ENCODE peak calls at places on chromosomes 7 and 10, in nine cellular contexts. U is GM06990, I is astrocyte of the spinal cord, T is right lobe of liver, Y is HepG2, E is endodermal cell, W is GM12865, D is left ventricle myocardium inferior, A is GM10248. N is an unnamed sample.
A peak's percentile ranks its signal among the peaks of the same experiment; 100 is the strongest.

GRCh38 chr7:137925091-137925490 is 76.8 kb downstream of the CREB3L2 start:
- DNase-seq in U (no peak), I (no peak), T (no peak), Y (no peak), E (no peak), W (no peak), D (no peak), A (no peak), N (no peak)

GRCh38 chr7:101924171-101924570 is 106.7 kb downstream of the CUX1 start:
- DNase-seq in U (no peak), I (peak; percentile 74), T (no peak), Y (no peak), E (no peak), W (no peak), D (no peak), A (no peak), N (no peak)

GRCh38 chr10:132167976-132168375 is 18.8 kb upstream of the DPYSL4 start:
- DNase-seq in U (no peak), I (no peak), T (no peak), Y (no peak), E (no peak), W (no peak), D (no peak), A (no peak), N (no peak)

GRCh38 chr7:151833691-151834090 is 43.2 kb downstream of the PRKAG2 start:
- DNase-seq in U (no peak), I (no peak), T (no peak), Y (no peak), E (no peak), W (no peak), D (no peak), A (no peak), N (no peak)

GRCh38 chr7:154676422-154677073 is 326.4 kb downstream of the PAXIP1 start:
- DNase-seq in U (no peak), I (no peak), T (no peak), Y (no peak), E (no peak), W (no peak), D (no peak), A (no peak), N (no peak)

GRCh38 chr7:5206686-5207085 is 16.7 kb downstream of the WIPI2 start:
- DNase-seq in U (no peak), I (no peak), T (no peak), Y (no peak), E (no peak), W (no peak), D (no peak), A (no peak), N (no peak)

GRCh38 chr7:102874166-102874829 is 38.5 kb upstream of the LRRC17 start:
- DNase-seq in U (peak; percentile 51), I (peak; percentile 95), T (no peak), Y (peak; percentile 73), E (no peak), W (peak; percentile 75), D (no peak), A (peak; percentile 52), N (no peak)

GRCh38 chr7:116698930-116699722 is 27.1 kb downstream of the MET start:
- DNase-seq in U (no peak), I (no peak), T (no peak), Y (no peak), E (no peak), W (no peak), D (no peak), A (no peak), N (no peak)

GRCh38 chr10:24920907-24921881 is 31.2 kb downstream of the PRTFDC1 start:
- DNase-seq in U (peak; percentile 55), I (peak; percentile 97), T (peak; percentile 56), Y (no peak), E (peak; percentile 59), W (peak; percentile 53), D (peak; percentile 32), A (peak; percentile 33), N (peak; percentile 71)

GRCh38 chr10:98267069-98267893 is 713 bp downstream of the LOXL4 start:
- DNase-seq in U (no peak), I (no peak), T (no peak), Y (no peak), E (no peak), W (no peak), D (no peak), A (no peak), N (no peak)

GRCh38 chr10:77187376-77187999 is 450.1 kb downstream of the KCNMA1 start:
- DNase-seq in U (no peak), I (no peak), T (no peak), Y (no peak), E (no peak), W (no peak), D (no peak), A (no peak), N (no peak)

GRCh38 chr10:104678658-104679057 is 37.6 kb downstream of the SORCS3 start:
- DNase-seq in U (no peak), I (no peak), T (no peak), Y (no peak), E (no peak), W (no peak), D (no peak), A (no peak), N (no peak)

GRCh38 chr10:2143213-2143882 is 406.0 kb upstream of the ADARB2 start:
- DNase-seq in U (no peak), I (no peak), T (no peak), Y (no peak), E (no peak), W (no peak), D (no peak), A (no peak), N (no peak)

GRCh38 chr10:2137549-2138174 is 400.3 kb upstream of the ADARB2 start:
- DNase-seq in U (no peak), I (peak; percentile 4), T (no peak), Y (peak; percentile 8), E (peak; percentile 78), W (peak; percentile 25), D (no peak), A (no peak), N (no peak)
- TF ChIP-seq CTCF in U (peak; percentile 57), I (peak; percentile 19), T (no peak), Y (peak; percentile 49), E (peak; percentile 91), W (peak; percentile 38), D (no peak), A (peak; percentile 40), N (no peak)

DNA sequence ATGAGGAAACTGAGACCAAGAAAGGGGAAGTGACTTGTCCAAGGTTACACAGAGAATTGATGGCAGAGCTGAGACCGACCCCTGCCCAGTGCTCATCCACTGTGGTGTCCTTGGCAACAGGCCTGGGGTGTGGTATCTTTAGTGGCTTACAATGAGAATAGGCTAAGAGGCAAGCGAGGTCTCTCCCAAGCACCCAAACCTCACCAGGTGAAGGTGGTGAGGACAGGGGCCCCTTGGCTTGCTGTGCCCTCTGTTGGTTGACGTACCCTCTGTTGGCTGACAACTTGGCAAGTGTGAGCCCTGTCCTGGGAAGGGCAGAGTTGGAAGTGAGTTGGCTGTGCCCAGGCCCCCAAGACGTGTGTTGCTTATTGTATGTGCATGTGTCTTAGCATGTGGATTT is 166.9 kb downstream of the GRK5 start:
- DNase-seq in U (no peak), I (no peak), T (no peak), Y (no peak), E (no peak), W (no peak), D (no peak), A (no peak), N (no peak)
- TF ChIP-seq CTCF in U (no peak), I (no peak), T (no peak), Y (no peak), E (no peak), W (no peak), D (no peak), A (no peak), N (no peak)

GRCh38 chr10:74778436-74779094 is 47.8 kb upstream of the KAT6B start:
- DNase-seq in U (no peak), I (no peak), T (no peak), Y (no peak), E (no peak), W (no peak), D (no peak), A (no peak), N (no peak)

GRCh38 chr10:74770400-74770799 is 56.0 kb upstream of the KAT6B start:
- DNase-seq in U (no peak), I (no peak), T (no peak), Y (no peak), E (no peak), W (peak; percentile 28), D (no peak), A (no peak), N (no peak)

GRCh38 chr10:74771054-74771453 is 55.3 kb upstream of the KAT6B start:
- DNase-seq in U (no peak), I (no peak), T (no peak), Y (no peak), E (no peak), W (peak; percentile 12), D (no peak), A (no peak), N (no peak)

GRCh38 chr10:74775099-74775498 is 51.3 kb upstream of the KAT6B start:
- DNase-seq in U (no peak), I (no peak), T (no peak), Y (no peak), E (no peak), W (no peak), D (no peak), A (no peak), N (no peak)
- TF ChIP-seq CTCF in U (no peak), I (no peak), T (no peak), Y (no peak), E (no peak), W (no peak), D (no peak), A (no peak), N (no peak)

DNA sequence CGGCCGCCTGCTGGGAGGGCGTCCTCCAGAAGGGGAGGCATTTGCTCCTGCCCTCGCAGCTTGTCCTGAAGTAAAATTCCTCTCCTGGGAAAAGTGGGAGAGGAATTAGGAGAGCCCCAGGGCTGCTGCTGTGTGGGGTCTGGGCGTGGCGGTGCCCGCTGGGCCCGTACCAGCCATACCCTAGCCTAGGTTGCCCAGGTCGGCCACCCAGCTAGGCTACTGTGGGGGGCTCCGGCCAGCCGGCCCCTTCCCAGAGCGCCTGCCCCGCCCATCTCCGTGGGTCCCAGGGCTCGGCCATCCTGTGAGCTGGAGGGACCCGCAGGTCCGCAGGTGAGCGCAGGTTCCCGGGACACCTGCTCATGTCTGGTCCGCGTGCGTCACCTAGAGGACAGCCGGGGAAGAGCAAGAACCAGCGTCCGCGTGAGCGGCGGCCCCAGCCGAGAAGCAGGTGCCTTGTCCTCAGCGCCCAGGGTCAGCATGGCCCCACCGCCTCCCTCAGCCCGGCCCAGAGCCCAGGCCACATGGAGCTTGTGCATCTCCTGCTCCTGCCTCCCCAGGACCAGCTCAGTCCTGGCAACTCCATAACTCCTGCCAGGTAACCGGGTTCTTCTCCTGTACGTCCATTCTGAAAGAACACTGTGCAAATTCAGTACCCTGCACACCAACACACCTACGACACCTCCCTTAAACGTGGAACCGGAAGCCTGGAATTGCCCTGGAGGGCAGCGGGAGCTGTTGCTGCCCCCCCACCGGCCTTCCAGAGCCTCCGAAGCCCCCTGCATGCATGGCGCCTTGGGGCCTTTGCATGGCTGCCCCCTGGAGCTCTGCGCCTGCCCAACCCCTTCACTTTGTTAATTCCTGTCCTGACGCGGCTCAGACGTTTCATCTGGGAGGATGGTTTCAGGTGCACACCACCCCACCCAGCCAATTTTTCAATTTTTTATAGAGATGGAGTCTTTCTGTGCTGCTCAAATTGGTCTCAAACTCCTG is 22.8 kb upstream of the FOXL3 start:
- DNase-seq in U (no peak), I (no peak), T (no peak), Y (peak; percentile 17), E (peak; percentile 80), W (no peak), D (no peak), A (no peak), N (no peak)
- TF ChIP-seq CTCF in U (no peak), I (peak; percentile 35), T (peak; percentile 52), Y (peak; percentile 92), E (peak; percentile 50), W (no peak), D (peak; percentile 52), A (no peak), N (no peak)